ENCODE peak calls at places on chromosomes 2 and 18, in four cellular contexts. T is dermis blood vessel endothelial cell; N is stimulated activated CD4-positive, alpha-beta T cell treated with anti-CD3 and anti-CD28 coated beads, TNF-alpha, amount 100 ng/mL, for 4 hours; J is nephron progenitor cell. R is an unnamed sample.
A peak's percentile ranks its signal among the peaks of the same experiment; 100 is the strongest.

GRCh38 chr2:217820904-217821303 is 181.9 kb downstream of the TNS1 start:
- DNase-seq in T (no peak), N (no peak), J (no peak), R (no peak)

GRCh38 chr18:9449580-9449979 is 25.7 kb upstream of the RALBP1 start:
- DNase-seq in T (no peak), N (no peak), J (no peak), R (no peak)

GRCh38 chr2:47401789-47402554 is 984 bp upstream of the MSH2 start:
- DNase-seq in T (no peak), N (no peak), J (no peak), R (no peak)

GRCh38 chr2:9380702-9381628 is 42.4 kb downstream of the ITGB1BP1 start:
- DNase-seq in T (peak; percentile 89), N (no peak), J (no peak), R (no peak)

GRCh38 chr2:38092196-38092902 is 16.4 kb upstream of the CYP1B1 start:
- DNase-seq in T (no peak), N (no peak), J (no peak), R (no peak)

GRCh38 chr2:183610724-183611123 is 486.5 kb downstream of the NUP35 start:
- DNase-seq in T (no peak), N (no peak), J (no peak), R (no peak)

GRCh38 chr2:22756644-22757043 is 628.3 kb upstream of the KLHL29 start:
- DNase-seq in T (no peak), N (no peak), J (no peak), R (no peak)

GRCh38 chr2:198782734-198783133 is 675.0 kb downstream of the SATB2 start:
- DNase-seq in T (no peak), N (no peak), J (no peak), R (no peak)

GRCh38 chr2:211181626-211182025 is 625.2 kb downstream of the CPS1 start:
- DNase-seq in T (no peak), N (no peak), J (no peak), R (no peak)

GRCh38 chr18:70621710-70622109 is 332.9 kb downstream of the SOCS6 start:
- DNase-seq in T (no peak), N (no peak), J (no peak), R (no peak)

GRCh38 chr2:175837046-175837445 is 165.0 kb downstream of the LNPK start:
- DNase-seq in T (no peak), N (no peak), J (no peak), R (no peak)

GRCh38 chr2:172425336-172425735 is 2.0 kb upstream of the ITGA6 start:
- DNase-seq in T (no peak), N (no peak), J (no peak), R (no peak)

GRCh38 chr2:10462178-10463083 is 14.3 kb upstream of the ODC1 start:
- DNase-seq in T (no peak), N (no peak), J (no peak), R (no peak)

GRCh38 chr2:26647981-26648380 is 6.8 kb upstream of the CIB4 start:
- DNase-seq in T (no peak), N (no peak), J (no peak), R (no peak)

GRCh38 chr2:172083725-172084483 is 1.4 kb upstream of the DLX1 start:
- DNase-seq in T (no peak), N (no peak), J (no peak), R (no peak)

GRCh38 chr2:88190808-88191721 is 20.9 kb downstream of the THNSL2 start:
- DNase-seq in T (peak; percentile 68), N (no peak), J (peak; percentile 68), R (no peak)

GRCh38 chr2:26344581-26345283 is 1.2 kb upstream of the SELENOI start:
- DNase-seq in T (peak; percentile 67), N (no peak), J (no peak), R (no peak)

GRCh38 chr2:84631047-84631446 is 114.7 kb downstream of the DNAH6 start:
- DNase-seq in T (peak; percentile 61), N (no peak), J (peak; percentile 2), R (no peak)

GRCh38 chr18:11909597-11910026 is 1.5 kb upstream of the MPPE1 start:
- DNase-seq in T (peak; percentile 61), N (no peak), J (no peak), R (no peak)

GRCh38 chr2:20972792-20973565 is 70.9 kb downstream of the APOB start:
- DNase-seq in T (no peak), N (no peak), J (no peak), R (no peak)

GRCh38 chr2:233487748-233488345 is 78.7 kb downstream of the USP40 start:
- DNase-seq in T (no peak), N (no peak), J (no peak), R (no peak)

GRCh38 chr2:2018713-2019410 is 274.5 kb upstream of the PXDN start:
- DNase-seq in T (no peak), N (no peak), J (no peak), R (no peak)

GRCh38 chr18:57794951-57795728 is 8.0 kb downstream of the ATP8B1 start:
- DNase-seq in T (peak; percentile 40), N (no peak), J (no peak), R (no peak)